ENCODE peak calls at places on chromosomes 4 and X, in four cellular contexts. N, U, C and I are unnamed samples.
A peak's percentile ranks its signal among the peaks of the same experiment; 100 is the strongest.

GRCh38 chrX:46757052-46757451 is 1.9 kb downstream of the SLC9A7 start:
- DNase-seq in C (no peak), U (no peak), N (no peak), I (no peak)

GRCh38 chr4:78320353-78320935 is 231.1 kb upstream of the ANXA3 start:
- DNase-seq in N (no peak), C (no peak), U (no peak), I (no peak)

GRCh38 chr4:159395693-159396092 is 292.8 kb downstream of the RAPGEF2 start:
- DNase-seq in N (no peak), C (no peak), U (no peak), I (no peak)

GRCh38 chrX:115378471-115378870 is 89.0 kb downstream of the LUZP4 start:
- DNase-seq in N (no peak), U (peak; percentile 22), C (no peak), I (no peak)

GRCh38 chr4:13793020-13793710 is 165.6 kb upstream of the BOD1L1 start:
- DNase-seq in C (no peak), U (no peak), N (no peak), I (no peak)

GRCh38 chrX:8364369-8365141 is 100.1 kb upstream of the VCX3B start:
- DNase-seq in C (no peak), U (peak; percentile 15), N (no peak), I (no peak)

GRCh38 chr4:139085141-139085540 is 69.6 kb downstream of the NOCT start:
- DNase-seq in N (no peak), U (peak; percentile 13), C (no peak), I (no peak)

GRCh38 chrX:68599256-68600152 is 48.0 kb upstream of the STARD8 start:
- DNase-seq in N (no peak), C (no peak), U (peak; percentile 9), I (no peak)

GRCh38 chrX:155028749-155029360 is 2.2 kb downstream of the FUNDC2 start:
- DNase-seq in U (peak; percentile 17), N (no peak), C (no peak), I (no peak)

GRCh38 chrX:107716045-107716684 is 59.4 kb downstream of the TSC22D3 start:
- DNase-seq in N (peak; percentile 67), C (no peak), U (no peak), I (no peak)

GRCh38 chr4:54067163-54067562 is 2.8 kb upstream of the CHIC2 start:
- DNase-seq in U (peak; percentile 69), C (no peak), N (no peak), I (no peak)

GRCh38 chr4:163382178-163382869 is 38.6 kb downstream of the NPY5R start:
- DNase-seq in N (no peak), U (peak; percentile 5), C (no peak), I (no peak)

GRCh38 chr4:153781280-153781679 is 7.6 kb downstream of the SFRP2 start:
- DNase-seq in U (no peak), N (no peak), C (no peak), I (no peak)

GRCh38 chr4:172809998-172810397 is 358.6 kb upstream of the GALNT7 start:
- DNase-seq in U (no peak), N (no peak), C (no peak), I (no peak)

GRCh38 chr4:185914583-185915199 is 102.7 kb upstream of the SORBS2 start:
- DNase-seq in N (no peak), U (no peak), C (no peak), I (peak; percentile 55)

GRCh38 chrX:348461-349117 is 30.0 kb upstream of the GTPBP6 start:
- DNase-seq in N (peak; percentile 28), C (no peak), U (no peak), I (no peak)

GRCh38 chr4:103008875-103009729 is 10.4 kb downstream of the SLC9B1 start:
- DNase-seq in N (no peak), C (no peak), U (peak; percentile 70), I (peak; percentile 50)

GRCh38 chrX:114905251-114905650 is 112.2 kb downstream of the IL13RA2 start:
- DNase-seq in N (no peak), C (no peak), U (no peak), I (no peak)

GRCh38 chrX:63350551-63350950 is 581 bp downstream of the SPIN4 start:
- DNase-seq in C (peak; percentile 5), N (peak; percentile 62), U (peak; percentile 23), I (no peak)

DNA sequence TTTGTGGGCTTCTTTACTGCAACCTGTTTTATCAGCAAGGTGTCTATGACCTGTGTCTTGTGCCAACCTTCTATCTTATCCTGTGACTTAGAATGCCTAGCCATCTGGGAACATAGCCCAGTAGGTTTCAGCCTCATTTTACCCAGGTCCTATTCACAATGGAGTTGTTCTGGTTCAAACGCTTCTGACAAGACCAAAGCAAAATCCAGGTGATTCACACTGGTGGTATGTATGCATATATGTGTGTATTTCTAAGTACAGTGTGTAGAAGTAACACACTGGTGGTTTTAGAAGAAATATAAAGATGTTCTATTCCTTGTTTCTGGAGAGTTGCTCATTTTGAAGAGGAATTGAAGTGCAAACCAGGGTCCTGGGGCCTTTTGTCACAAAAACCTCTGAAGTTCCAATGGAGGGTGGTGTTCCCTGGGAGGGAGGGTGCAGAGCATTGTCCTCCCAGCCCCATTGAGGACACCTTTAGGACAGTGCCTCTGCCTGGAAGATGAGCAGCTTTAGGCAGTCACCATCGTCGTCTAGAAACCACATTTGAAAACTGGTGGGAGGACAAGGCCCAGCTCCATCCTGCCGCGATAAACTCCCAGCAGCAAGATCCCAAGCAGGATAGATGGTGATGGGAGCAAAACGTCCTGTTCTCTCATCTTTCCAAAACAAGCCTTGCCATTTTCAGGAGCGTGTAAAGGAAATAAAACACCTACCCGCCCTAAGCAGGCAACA is 191.4 kb downstream of the TSPAN5 start:
- DNase-seq in N (no peak), U (no peak), C (no peak), I (no peak)
- H3K4me3 ChIP-seq in N (no peak overlapping the region), U (no peak overlapping the region), C (no peak overlapping the region), I (no peak overlapping the region)

GRCh38 chr4:148310756-148311155 is 131.5 kb downstream of the NR3C2 start:
- DNase-seq in C (no peak), U (no peak), N (no peak), I (no peak)

GRCh38 chr4:148315049-148315448 is 127.2 kb downstream of the NR3C2 start:
- DNase-seq in C (no peak), N (no peak), U (no peak), I (no peak)

GRCh38 chr4:148311493-148311892 is 130.7 kb downstream of the NR3C2 start:
- DNase-seq in C (no peak), U (no peak), N (no peak), I (no peak)

DNA sequence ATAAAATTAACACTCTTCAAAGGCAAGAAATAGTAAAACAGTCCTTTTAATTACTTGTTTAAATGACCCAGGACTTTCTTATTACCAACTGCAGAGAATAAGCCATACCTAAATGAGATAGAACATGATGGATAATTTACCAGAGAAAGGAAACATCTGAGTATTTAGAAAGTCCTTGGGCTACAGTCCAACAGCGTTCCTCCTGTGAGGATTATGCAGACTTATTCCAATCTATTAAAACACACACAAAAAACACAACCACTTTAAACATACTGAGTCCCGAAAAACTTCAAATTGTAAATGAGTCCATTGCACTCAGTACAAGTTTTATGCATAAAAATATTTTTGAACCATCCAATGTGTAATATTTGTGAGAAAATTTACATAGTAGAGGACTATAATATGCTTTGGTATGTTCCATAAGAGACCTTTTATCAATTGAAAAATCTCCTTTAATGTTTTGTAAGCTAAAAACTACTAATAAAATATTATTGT is 129.2 kb downstream of the NR3C2 start:
- DNase-seq in U (no peak), C (no peak), N (no peak), I (no peak)
- H3K9me3 ChIP-seq in U (no peaks in the 10 kb centered on the region), C (no peaks in the 10 kb centered on the region), N (no peaks in the 10 kb centered on the region), I (no peaks in the 10 kb centered on the region)

GRCh38 chrX:143788265-143788664 is 67.7 kb upstream of the SPANXN2 start:
- DNase-seq in U (peak; percentile 0), C (no peak), N (no peak), I (no peak)
- TF ChIP-seq CTCF in U (peak; percentile 8), C (no peak), N (peak; percentile 23), I (no peak)

GRCh38 chrX:135295944-135296305 is 13.4 kb upstream of the ETDC start:
- DNase-seq in N (no peak), C (no peak), U (no peak), I (no peak)

GRCh38 chrX:135295238-135295943 is 13.9 kb upstream of the ETDC start:
- DNase-seq in C (peak; percentile 34), U (no peak), N (peak; percentile 65), I (peak; percentile 3)
- H3K4me3 ChIP-seq in C (peak overlapping the region; percentile 68), U (no peak overlapping the region), N (peak overlapping the region; percentile 26), I (peak overlapping the region; percentile 46)

GRCh38 chrX:53630261-53630660 is 56.3 kb downstream of the HUWE1 start:
- DNase-seq in U (no peak), N (no peak), C (no peak), I (no peak)
- H3K9me3 ChIP-seq in U (no peaks in the 10 kb centered on the region), N (no peaks in the 10 kb centered on the region), C (no peaks in the 10 kb centered on the region), I (no peaks in the 10 kb centered on the region)

GRCh38 chr4:112939901-112940300 is 109.6 kb upstream of the ANK2 start:
- DNase-seq in C (no peak), U (no peak), N (no peak), I (no peak)

GRCh38 chr4:112944006-112944405 is 105.4 kb upstream of the ANK2 start:
- DNase-seq in C (no peak), U (no peak), N (no peak), I (no peak)

GRCh38 chr4:112940364-112940763 is 109.1 kb upstream of the ANK2 start:
- DNase-seq in N (no peak), U (no peak), C (no peak), I (no peak)

GRCh38 chr4:112938461-112939058 is 110.9 kb upstream of the ANK2 start:
- DNase-seq in N (no peak), C (no peak), U (peak; percentile 27), I (peak; percentile 1)

DNA sequence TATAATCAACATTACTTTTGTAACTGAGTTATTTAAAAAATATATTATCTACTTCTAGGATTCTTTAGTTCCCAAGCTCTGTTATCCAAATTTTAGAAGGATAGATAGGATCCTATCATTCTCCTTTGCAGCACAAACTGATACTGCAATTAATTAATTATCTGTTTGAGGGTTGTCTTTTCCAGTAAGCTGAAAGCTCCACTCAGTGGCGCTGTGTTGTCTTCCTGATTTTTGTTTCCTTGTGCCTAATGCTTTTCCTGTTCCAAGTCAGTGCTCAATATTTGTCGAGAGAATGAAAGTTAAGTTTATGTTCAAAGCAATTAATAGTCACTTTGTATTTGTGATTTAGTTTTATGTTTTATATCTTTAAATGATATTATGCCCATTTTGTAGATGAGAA is 107.4 kb upstream of the ANK2 start:
- DNase-seq in C (no peak), N (no peak), U (peak; percentile 4), I (no peak)
- TF ChIP-seq CTCF in C (no peak), N (no peak), U (no peak), I (no peak)

GRCh38 chr4:68249434-68249833 is 3.9 kb upstream of the TMPRSS11B start:
- DNase-seq in C (no peak), U (no peak), N (no peak), I (no peak)

GRCh38 chr4:68240618-68241017 is 4.9 kb downstream of the TMPRSS11B start:
- DNase-seq in U (no peak), C (no peak), N (no peak), I (no peak)

GRCh38 chr4:68250151-68250930 is 4.8 kb upstream of the TMPRSS11B start:
- DNase-seq in U (no peak), C (no peak), N (no peak), I (no peak)

DNA sequence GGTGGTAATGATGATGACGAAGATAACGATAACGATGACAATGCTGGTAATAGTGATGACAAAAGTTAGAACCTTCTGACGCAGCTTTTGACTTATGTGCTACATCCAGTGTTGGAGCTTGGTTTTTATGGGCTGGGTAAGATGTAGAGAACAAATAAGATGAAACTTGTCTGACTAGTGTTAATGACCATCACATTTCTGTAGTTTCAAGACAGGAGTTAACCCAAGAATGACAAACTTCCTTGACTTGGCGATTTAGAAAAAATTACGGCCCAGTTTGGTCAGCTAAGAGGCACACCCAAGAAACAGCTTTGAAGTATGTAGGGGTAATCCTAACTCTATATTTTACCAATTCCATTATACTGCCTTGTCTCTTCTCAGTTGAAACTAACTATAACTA is at the start of gene TMPRSS11B:
- DNase-seq in C (no peak), N (no peak), U (no peak), I (no peak)
- H3K4me3 ChIP-seq in C (no peak within 1 kb of the TSS), N (no peak within 1 kb of the TSS), U (no peak within 1 kb of the TSS), I (no peak within 1 kb of the TSS)